ENCODE peak calls at places on chromosomes 3 and 15, in four cellular contexts. V is uterus; D is stimulated activated CD8-positive, alpha-beta memory T cell treated with anti-CD3 and anti-CD28 coated beads, Interleukin-2, amount 100 ng/mL, for 1 hour; J is naive thymus-derived CD8-positive, alpha-beta T cell. L is an unnamed sample.

GRCh38 chr15:58629625-58630024 is 119.9 kb downstream of the ADAM10 start:
- DNase-seq in V (no peak), D (no peak), J (no peak), L (no peak)

GRCh38 chr15:67082007-67082536 is 16.7 kb downstream of the SMAD3 start:
- DNase-seq in V (no peak), D (no peak), J (no peak), L (peak)

GRCh38 chr3:57160046-57160730 is 5.0 kb downstream of the IL17RD start:
- DNase-seq in V (peak), D (no peak), J (no peak), L (no peak)

GRCh38 chr3:20108869-20109268 is 68.6 kb downstream of the KAT2B start:
- DNase-seq in V (no peak), D (no peak), J (no peak), L (no peak)

GRCh38 chr3:57946970-57947381 is 61.2 kb upstream of the FLNB start:
- DNase-seq in V (no peak), D (no peak), J (no peak), L (no peak)

GRCh38 chr3:123138819-123139517 is 62.8 kb upstream of the SEC22A start:
- DNase-seq in V (peak), D (no peak), J (no peak), L (no peak)

GRCh38 chr15:72982750-72983149 is 69.5 kb upstream of the NEO1 start:
- DNase-seq in V (no peak), D (no peak), J (no peak), L (no peak)

GRCh38 chr15:44729394-44729913 is 6.9 kb upstream of the TRIM69 start:
- DNase-seq in V (peak), D (no peak), J (no peak), L (no peak)

GRCh38 chr3:126126292-126126691 is 42.4 kb upstream of the SLC41A3 start:
- DNase-seq in V (peak), D (no peak), J (no peak), L (no peak)

GRCh38 chr15:39553947-39554731 is 26.7 kb upstream of the THBS1 start:
- DNase-seq in V (no peak), D (no peak), J (no peak), L (no peak)

L was measured in effector memory CD8-positive, alpha-beta T cell.